ENCODE peak calls at places on chromosomes 5 and 9, in four cellular contexts. S, J, W and V are unnamed samples. For H3K9me3 and H3K36me3, the result is how much of the 10 kb centered on the place peaks cover.

GRCh38 chr9:4243877-4244812 is 55.7 kb downstream of the GLIS3 start:
- DNase-seq in W (no peak), J (no peak), S (no peak), V (no peak)

GRCh38 chr9:109244179-109245132 is 76.4 kb downstream of the EPB41L4B start:
- DNase-seq in S (peak), W (peak), J (peak), V (peak)

GRCh38 chr5:120538149-120538548 is 74.0 kb downstream of the PRR16 start:
- DNase-seq in S (no peak), W (no peak), J (no peak), V (no peak)

GRCh38 chr9:22278426-22278825 is 168.2 kb upstream of the DMRTA1 start:
- DNase-seq in J (no peak), S (no peak), W (no peak), V (no peak)

GRCh38 chr9:37996050-37996811 is 72.8 kb downstream of the SHB start:
- DNase-seq in J (no peak), S (no peak), W (no peak), V (no peak)

GRCh38 chr5:27503813-27504212 is 465.4 kb upstream of the CDH9 start:
- DNase-seq in J (no peak), S (no peak), W (no peak), V (no peak)

GRCh38 chr5:149855371-149855770 is 89.2 kb downstream of the PDE6A start:
- DNase-seq in J (no peak), W (no peak), S (no peak), V (no peak)

GRCh38 chr5:1137567-1138444 is 25.9 kb upstream of the SLC12A7 start:
- DNase-seq in J (no peak), W (no peak), S (no peak), V (no peak)

GRCh38 chr9:137222190-137223077 is at the start of gene RNF208:
- DNase-seq in S (no peak), W (no peak), J (no peak), V (no peak)

GRCh38 chr5:116265506-116265905 is 180.7 kb downstream of the COMMD10 start:
- DNase-seq in J (no peak), W (no peak), S (no peak), V (no peak)

GRCh38 chr9:134611046-134611445 is 30.6 kb upstream of the COL5A1 start:
- DNase-seq in J (no peak), S (no peak), W (no peak), V (no peak)

GRCh38 chr5:165594693-165595092 is 2089.3 kb downstream of the MAT2B start:
- DNase-seq in S (no peak), J (no peak), W (no peak), V (no peak)

GRCh38 chr9:96817973-96818372 is 36.3 kb downstream of the ZNF782 start:
- DNase-seq in W (no peak), J (no peak), S (no peak), V (no peak)

GRCh38 chr9:96818535-96818934 is 35.8 kb downstream of the ZNF782 start:
- DNase-seq in W (no peak), S (no peak), J (no peak), V (no peak)

DNA sequence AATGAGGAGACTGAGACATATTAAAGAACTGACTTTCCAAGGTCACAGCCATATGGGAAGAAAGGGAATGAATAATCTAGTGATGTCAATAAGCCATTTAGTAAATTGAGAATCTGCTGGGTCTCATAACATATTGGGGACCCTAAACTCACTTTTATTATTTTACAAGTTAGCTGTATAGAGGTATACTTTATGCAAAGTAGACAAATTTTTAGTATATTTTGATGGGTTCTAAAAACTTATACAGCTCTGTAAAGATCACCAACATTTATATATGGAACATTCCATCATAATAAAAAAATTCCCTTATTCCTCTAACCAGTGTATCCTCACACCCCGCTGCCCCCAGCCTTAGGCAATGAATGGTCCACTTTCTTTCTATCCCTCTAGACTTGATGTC is 35.7 kb upstream of the ZNF510 start:
- DNase-seq in S (no peak), J (no peak), W (no peak), V (no peak)
- H3K9me3 ChIP-seq in S (under half), J (under half), W (half or more), V (half or more)

GRCh38 chr9:98728500-98728899 is 19.8 kb upstream of the GABBR2 start:
- DNase-seq in S (no peak), W (no peak), J (no peak), V (no peak)

GRCh38 chr9:98726735-98727134 is 18.0 kb upstream of the GABBR2 start:
- DNase-seq in J (no peak), S (no peak), W (no peak), V (no peak)

GRCh38 chr9:98724810-98725530 is 16.2 kb upstream of the GABBR2 start:
- DNase-seq in J (no peak), W (no peak), S (no peak), V (no peak)

GRCh38 chr9:98730914-98731313 is 22.2 kb upstream of the GABBR2 start:
- DNase-seq in J (no peak), S (no peak), W (no peak), V (no peak)

DNA sequence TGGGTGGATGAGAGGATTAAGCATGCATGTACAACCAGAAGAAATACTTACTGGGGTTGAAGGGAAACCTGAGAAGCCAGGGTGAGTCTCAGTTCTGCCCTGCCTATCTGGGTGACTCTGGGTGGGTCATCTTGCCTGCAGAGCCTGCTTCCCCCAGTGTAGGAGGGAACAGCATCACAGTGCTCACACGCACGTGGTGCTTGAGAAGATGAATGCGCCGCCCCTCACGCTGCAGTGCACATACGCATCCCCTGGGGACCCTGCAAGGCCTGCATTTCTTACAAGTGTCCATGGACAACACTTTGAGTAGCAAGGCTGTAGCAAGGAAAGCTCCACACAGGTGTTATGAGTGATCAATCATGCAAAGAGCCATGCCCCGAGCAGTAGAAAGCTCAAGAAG is 18.7 kb upstream of the GABBR2 start:
- DNase-seq in W (no peak), S (no peak), J (no peak), V (no peak)
- H3K36me3 ChIP-seq in W (under half), S (under half), J (under half), V (under half)

GRCh38 chr5:141343953-141344463 is 379 bp downstream of the PCDHGA3 start:
- DNase-seq in S (no peak), J (no peak), W (no peak), V (no peak)
- H3K9me3 ChIP-seq in S (under half), J (under half), W (under half), V (under half)

DNA sequence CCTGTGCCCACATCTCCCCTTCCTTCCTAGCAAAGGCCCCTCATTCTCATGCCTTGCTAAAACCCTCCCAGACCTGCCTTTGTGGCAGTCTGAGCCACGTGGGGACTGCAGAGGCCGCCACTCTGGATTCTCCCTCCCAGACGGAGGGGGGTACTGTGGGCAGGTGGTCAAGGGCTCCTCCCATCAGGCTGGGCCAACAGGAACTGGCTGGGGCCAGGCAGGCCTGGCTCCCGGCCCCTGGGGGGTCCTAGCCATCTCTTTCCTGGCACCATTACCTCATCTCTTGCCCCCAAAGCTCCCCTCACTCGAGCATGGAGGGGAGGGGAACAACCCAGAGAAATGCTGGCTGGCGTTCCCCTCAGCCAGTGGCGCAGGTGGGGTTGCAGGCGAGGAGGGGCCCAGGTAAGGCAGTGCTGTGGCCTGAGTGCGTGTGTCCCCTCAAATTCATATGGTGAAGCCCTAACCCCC is 88.6 kb downstream of the ZNF354C start:
- DNase-seq in J (no peak), W (no peak), S (no peak), V (no peak)
- H3K36me3 ChIP-seq in J (under half), W (under half), S (under half), V (under half)

GRCh38 chr5:141371572-141372475 is 1.8 kb downstream of the PCDHGB3 start:
- DNase-seq in W (no peak), J (no peak), S (no peak), V (no peak)

GRCh38 chr5:141369994-141370848 is at the start of gene PCDHGB3:
- DNase-seq in W (no peak), J (no peak), S (no peak), V (no peak)

GRCh38 chr5:141374627-141375026 is 936 bp downstream of the PCDHGA6 start:
- DNase-seq in S (no peak), W (no peak), J (no peak), V (no peak)

DNA sequence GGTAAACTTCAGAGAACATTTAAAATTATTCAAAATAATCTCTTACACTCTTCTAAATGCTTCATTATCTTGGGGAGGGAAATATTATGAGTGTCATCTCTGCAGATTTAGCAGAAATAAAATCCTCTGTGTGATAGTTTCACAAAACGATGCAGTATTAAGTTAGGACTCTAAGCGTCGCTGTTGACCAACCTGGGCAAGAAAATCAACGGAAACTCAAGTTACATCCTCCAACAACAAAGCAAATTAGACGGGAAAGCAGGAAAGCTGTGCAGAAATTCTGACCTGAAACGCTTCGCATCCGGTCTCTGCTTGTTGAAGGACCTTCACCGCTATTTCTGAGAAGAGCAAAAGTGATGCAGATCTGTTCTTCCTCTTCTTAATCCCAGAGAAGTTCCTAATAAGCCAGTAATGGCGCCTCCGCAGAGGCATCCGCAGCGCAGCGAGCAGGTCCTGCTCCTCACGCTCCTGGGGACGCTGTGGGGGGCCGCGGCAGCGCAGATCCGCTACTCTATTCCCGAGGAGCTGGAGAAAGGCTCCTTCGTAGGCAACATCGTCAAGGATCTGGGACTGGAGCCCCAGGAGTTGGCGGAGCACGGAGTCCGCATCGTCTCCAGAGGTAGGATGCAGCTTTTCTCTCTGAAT is at the start of gene PCDHGA6:
- DNase-seq in S (no peak), W (no peak), J (no peak), V (no peak)
- H3K9me3 ChIP-seq in S (under half), W (half or more), J (under half), V (under half)

GRCh38 chr5:128869970-128870747 is 95.1 kb upstream of the SLC27A6 start:
- DNase-seq in S (no peak), W (no peak), J (peak), V (no peak)

GRCh38 chr5:128876848-128877387 is 88.4 kb upstream of the SLC27A6 start:
- DNase-seq in S (no peak), J (no peak), W (no peak), V (no peak)

DNA sequence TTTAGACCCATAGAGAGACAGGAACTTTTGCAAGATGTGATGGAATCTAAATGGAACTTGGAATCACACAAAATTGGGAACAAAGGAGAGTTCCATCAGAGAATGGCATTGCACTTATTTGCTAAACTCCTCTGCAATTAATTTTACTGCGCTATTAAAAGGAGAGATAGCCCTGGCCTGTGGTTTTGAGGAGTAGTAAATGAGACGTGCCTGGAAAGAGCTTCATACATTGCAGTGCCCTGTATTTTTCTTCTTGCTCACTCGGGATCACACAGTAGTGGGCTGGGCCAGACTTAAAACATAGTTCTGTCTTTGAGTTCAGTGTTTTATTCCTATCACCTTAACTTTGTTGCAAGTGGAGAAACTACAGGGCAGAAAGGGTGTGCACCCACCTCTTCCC is 94.4 kb upstream of the SLC27A6 start:
- DNase-seq in J (no peak), W (no peak), S (no peak), V (no peak)
- H3K36me3 ChIP-seq in J (under half), W (under half), S (under half), V (under half)

DNA sequence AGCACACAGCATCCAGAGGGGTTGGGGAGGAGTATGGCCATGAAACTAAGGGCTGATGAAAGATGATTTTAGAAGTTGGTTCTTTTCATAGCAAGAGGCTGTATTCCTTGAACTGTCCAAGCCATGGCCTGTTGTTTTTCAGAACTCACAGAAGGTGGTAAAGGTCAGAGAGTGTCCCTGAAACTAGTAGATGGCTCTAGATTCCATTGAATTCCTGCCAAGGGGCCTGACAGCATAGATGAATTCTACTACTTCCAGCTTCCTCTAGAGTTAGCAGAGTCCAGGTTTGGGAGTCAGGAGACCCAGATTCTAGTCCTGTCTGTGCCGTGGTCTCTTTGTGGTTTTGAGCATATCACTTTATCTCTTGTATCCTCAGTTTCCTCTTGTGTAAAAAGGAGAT is 101.6 kb downstream of the GRIA1 start:
- DNase-seq in W (no peak), S (no peak), J (no peak), V (no peak)
- H3K9me3 ChIP-seq in W (under half), S (under half), J (under half), V (under half)

DNA sequence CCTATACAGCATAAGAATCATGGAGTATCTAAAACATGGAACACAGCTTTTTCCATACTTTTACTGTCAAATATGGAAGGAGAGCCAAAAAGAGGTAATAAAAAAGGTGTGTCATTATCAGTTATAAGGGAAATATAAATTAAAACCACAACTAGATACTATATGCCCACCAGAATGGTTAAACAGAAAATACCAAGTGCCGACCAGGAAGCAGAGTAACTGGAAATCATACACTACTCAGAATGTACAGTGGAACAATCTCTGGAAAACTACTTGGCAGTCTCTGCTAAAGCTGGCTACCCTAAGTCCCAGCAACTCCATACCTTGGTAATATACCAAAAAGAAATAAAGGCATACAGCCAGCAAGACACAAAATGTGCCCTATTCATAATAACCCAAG is 2.4 kb downstream of the PAIP1 start:
- DNase-seq in S (no peak), J (no peak), W (no peak), V (no peak)
- H3K36me3 ChIP-seq in S (under half), J (under half), W (under half), V (under half)

GRCh38 chr5:112583166-112583565 is 154.5 kb upstream of the APC start:
- DNase-seq in S (no peak), W (no peak), J (no peak), V (no peak)

GRCh38 chr5:112576298-112576925 is 157.3 kb upstream of the EPB41L4A start:
- DNase-seq in W (no peak), J (no peak), S (no peak), V (no peak)

GRCh38 chr5:112584781-112585180 is 152.9 kb upstream of the APC start:
- DNase-seq in W (no peak), J (no peak), S (no peak), V (no peak)

GRCh38 chr5:112581811-112582320 is 155.8 kb upstream of the APC start:
- DNase-seq in S (no peak), J (no peak), W (no peak), V (no peak)

DNA sequence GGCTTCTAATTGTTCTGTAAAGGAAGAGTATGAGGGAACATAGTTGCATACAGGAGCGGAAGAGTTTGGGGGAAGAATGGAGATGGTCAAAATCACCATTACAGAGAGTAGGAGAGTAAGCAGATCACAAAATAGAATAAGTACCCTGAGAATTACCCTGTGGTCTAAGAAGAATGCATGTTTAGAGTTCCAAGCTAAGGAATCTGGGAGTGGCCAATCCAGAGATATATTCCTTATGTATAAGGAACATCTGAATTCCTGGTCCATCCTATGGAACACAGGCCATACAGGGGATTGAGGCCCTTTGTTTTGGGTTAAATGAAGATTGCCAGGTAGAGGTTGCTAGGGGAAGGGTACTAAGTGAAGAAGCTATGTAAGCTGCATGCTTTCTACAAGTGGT is 157.9 kb upstream of the APC start:
- DNase-seq in W (no peak), J (no peak), S (no peak), V (no peak)
- H3K9me3 ChIP-seq in W (under half), J (under half), S (under half), V (under half)

GRCh38 chr5:132010645-132011560 is 555 bp downstream of the ACSL6 start:
- DNase-seq in J (no peak), W (no peak), S (peak), V (peak)
- H3K36me3 ChIP-seq in J (under half), W (under half), S (under half), V (under half)